ENCODE peak calls at places on chromosomes 2 and 18, in seven cellular contexts. D is fibroblast of mammary gland, F is osteoblast, I is endothelial cell, Q is right lobe of liver, N is nephron progenitor cell, T is foreskin fibroblast. V is an unnamed sample.

GRCh38 chr2:170843656-170844055 is 27.0 kb downstream of the GAD1 start:
- DNase-seq in T (peak), D (peak), Q (no peak), F (peak), N (no peak), I (no peak), V (no peak)

GRCh38 chr2:9434484-9434883 is 11.0 kb downstream of the CPSF3 start:
- DNase-seq in I (no peak), F (peak), D (peak), N (no peak), T (no peak), Q (no peak), V (no peak)

GRCh38 chr2:101698419-101699190 is 1.1 kb downstream of the MAP4K4 start:
- DNase-seq in D (peak), I (no peak), N (peak), Q (no peak), T (no peak), F (peak), V (no peak)

GRCh38 chr2:215780891-215781290 is 232.5 kb downstream of the MREG start:
- DNase-seq in D (no peak), I (no peak), T (no peak), N (no peak), F (no peak), Q (no peak), V (no peak)

GRCh38 chr2:218217366-218218309 is 649 bp downstream of the ARPC2 start:
- DNase-seq in N (peak), D (no peak), I (peak), F (peak), T (no peak), Q (peak), V (peak)

GRCh38 chr2:159035790-159036411 is 67.5 kb downstream of the TANC1 start:
- DNase-seq in Q (no peak), I (peak), N (no peak), D (peak), T (no peak), F (no peak), V (no peak)

GRCh38 chr2:207967121-207967520 is 58.2 kb downstream of the PLEKHM3 start:
- DNase-seq in Q (no peak), F (no peak), T (no peak), D (no peak), N (no peak), I (no peak), V (no peak)

GRCh38 chr18:65859075-65859474 is 108.3 kb downstream of the CDH7 start:
- DNase-seq in D (no peak), N (no peak), T (no peak), Q (no peak), F (no peak), I (no peak), V (no peak)

DNA sequence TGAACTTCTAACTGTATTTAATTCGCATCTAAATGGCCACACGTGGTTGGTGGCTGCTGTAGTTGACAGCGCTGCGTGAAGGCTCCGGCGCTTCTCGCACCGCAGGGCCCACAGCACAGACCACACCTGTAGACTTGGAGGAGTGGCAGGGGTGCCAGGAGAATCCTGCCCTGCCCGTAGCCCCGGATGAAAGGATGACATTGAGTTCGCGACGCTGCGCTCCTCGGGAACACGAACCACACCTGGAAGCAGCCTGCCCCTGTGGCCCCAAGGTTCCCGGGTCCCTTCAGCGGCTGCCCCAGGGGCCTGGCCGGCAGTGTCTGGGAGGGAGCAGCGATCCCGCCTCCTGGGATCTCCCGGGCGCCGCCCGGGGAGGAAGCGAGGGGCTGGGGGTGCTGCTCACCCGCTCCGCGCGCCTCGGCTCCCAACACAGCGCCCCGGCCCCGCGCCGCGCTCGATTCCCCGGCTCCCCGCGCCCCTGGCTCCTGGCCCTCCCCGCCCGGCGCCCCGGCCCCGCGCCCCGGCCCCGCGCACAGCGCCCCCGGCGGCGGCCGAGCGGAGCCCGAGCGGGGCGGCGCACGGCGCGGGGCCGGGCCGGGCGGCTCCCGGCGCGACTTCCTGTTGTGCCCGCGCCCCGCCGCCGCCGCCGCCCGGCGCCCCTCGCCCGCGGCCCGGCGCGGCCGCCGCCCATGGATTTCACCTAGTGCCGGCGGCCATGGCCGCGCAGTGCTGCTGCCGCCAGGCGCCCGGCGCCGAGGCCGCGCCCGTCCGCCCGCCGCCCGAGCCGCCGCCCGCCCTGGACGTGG is at the start of gene RNPEPL1:
- DNase-seq in N (peak), F (peak), D (no peak), Q (peak), I (peak), T (no peak), V (no peak)
- TF ChIP-seq CTCF in N (no peak), F (no peak), D (no peak), Q (peak), I (no peak), T (no peak), V (peak)

GRCh38 chr2:778680-779350 is 101.6 kb upstream of the TMEM18 start:
- DNase-seq in F (no peak), I (no peak), Q (no peak), D (no peak), T (no peak), N (no peak), V (no peak)
- TF ChIP-seq CTCF in F (no peak), I (no peak), Q (no peak), D (no peak), T (no peak), N (no peak), V (no peak)

DNA sequence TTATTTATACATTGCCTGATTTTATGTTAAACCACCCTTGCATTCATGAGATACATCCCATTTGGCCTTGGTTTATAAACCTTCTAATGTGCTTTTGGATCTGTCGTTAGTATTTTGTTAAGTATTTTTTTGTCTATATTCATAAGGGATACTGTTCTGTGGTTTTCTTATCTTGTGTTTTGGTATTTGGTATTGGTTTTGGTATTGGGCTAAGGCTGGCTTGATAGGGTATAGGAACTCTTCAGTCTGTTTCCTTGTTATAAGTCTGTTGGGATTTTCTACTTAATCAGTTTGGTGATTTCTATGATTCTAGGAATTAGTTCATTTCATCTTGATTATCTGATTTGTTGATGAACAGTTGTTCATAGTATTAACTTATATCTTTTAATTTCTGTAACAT is 49.2 kb downstream of the RELCH start:
- DNase-seq in Q (no peak), N (no peak), I (no peak), T (no peak), D (no peak), F (no peak), V (no peak)
- TF ChIP-seq CTCF in Q (no peak), N (no peak), I (no peak), T (no peak), D (no peak), F (no peak), V (no peak)

GRCh38 chr2:100670232-100670631 is 107.4 kb downstream of the PDCL3 start:
- DNase-seq in Q (no peak), I (no peak), N (no peak), T (no peak), D (no peak), F (no peak), V (no peak)
- TF ChIP-seq CTCF in Q (no peak), I (no peak), N (no peak), T (no peak), D (no peak), F (peak), V (no peak)

DNA sequence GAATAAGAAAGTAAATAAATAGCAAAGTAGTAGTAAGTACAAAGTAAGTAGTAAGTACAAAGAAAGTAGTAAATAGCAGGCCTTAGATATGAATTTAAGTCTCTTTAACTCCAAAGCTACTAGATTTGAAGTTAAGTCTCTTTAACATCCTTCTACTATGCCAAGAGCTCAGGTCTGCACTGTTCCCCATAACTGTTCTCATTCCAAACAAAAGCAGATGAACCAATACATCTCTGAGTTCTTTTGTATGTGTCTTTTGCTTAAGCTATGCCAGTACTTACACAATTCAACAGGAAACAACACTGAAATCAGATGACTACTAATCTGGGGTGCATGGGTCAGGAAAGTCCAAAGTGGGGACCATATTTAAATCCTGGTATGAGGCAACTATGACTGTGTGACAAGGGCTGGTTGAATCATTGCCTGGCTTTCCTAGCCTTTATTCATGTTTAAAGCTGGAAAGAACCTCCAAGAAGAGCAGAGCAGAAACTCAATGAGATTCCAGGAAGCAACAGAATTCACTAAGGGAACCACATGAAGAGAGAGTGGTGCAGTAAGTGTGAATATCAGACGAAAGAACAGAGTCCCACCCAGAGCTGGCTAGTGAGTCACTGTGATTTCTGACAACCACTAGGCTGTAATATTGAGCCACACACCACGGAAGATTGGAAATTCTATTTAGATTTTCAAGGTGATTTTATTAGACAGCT is 51.0 kb upstream of the CYP26B1 start:
- DNase-seq in D (peak), T (peak), F (peak), I (no peak), Q (no peak), N (no peak), V (no peak)
- TF ChIP-seq CTCF in D (peak), T (peak), F (peak), I (no peak), Q (no peak), N (no peak), V (no peak)

GRCh38 chr2:175004730-175004979 is 526 bp downstream of the CHN1 start:
- DNase-seq in F (peak), T (no peak), Q (no peak), I (peak), D (no peak), N (peak), V (no peak)

GRCh38 chr2:175002547-175003274 is 2.5 kb downstream of the CHN1 start:
- DNase-seq in Q (no peak), T (no peak), I (no peak), F (no peak), D (no peak), N (no peak), V (no peak)

GRCh38 chr2:175007510-175007909 is 2.3 kb upstream of the CHN1 start:
- DNase-seq in N (no peak), Q (no peak), T (no peak), D (no peak), I (no peak), F (no peak), V (no peak)

GRCh38 chr2:175003875-175004729 is 1.1 kb downstream of the CHN1 start:
- DNase-seq in Q (no peak), T (no peak), I (peak), N (no peak), D (no peak), F (peak), V (no peak)

DNA sequence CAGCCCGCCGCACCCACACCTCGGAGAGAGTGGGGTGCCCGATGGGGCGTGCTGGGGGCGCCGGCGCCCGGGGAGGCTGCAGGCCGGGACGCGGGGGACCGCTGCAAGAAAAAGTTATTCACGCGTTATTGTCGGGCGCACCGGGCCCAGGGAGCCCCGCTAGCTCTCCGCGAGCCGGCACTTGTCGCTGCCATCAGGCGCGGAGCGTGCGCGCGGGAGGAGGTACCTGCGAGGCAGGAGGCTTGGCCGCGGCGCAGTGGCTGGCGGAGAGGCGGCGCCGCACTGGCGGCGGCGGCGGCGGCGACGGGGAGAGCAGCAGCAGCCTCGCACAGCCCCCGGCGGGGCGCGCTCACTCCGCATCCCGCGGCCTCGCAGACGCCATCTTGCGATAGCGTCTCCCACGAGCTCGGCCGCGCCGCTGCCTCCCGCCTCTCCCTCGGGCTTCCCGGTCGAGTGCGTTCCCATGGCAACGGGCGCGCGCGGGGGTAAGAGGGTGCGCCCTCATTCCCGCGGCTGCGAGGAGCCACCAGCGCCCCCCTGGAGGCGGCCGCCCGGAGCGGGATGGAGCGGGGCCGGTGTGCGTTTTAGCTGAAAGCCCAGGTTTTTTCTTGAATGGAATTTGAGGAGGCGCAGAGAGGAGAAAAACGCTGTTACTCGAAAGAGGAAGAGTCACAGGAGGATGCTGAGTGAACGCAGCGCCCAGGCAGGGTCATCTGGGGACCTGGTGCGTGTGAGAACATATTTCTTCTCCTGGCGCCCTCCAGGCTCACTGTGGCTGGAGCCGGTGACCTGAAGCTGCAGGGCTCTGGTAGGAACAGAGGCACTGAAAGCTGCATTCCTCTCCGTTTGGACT is at the start of gene CHN1:
- DNase-seq in I (peak), F (peak), D (peak), Q (peak), T (peak), N (peak), V (no peak)
- TF ChIP-seq CTCF in I (no peak), F (no peak), D (no peak), Q (no peak), T (no peak), N (no peak), V (no peak)